ENCODE peak calls at places on chromosome 22, in ten cellular contexts. T is choroid plexus epithelial cell; F is NCI-H2029; I is Kasumi-1; O is fibroblast of the aortic adventitia; K is activated CD8-positive, alpha-beta T cell treated with anti-CD3 and anti-CD28 coated beads for 36 hours; G is fibroblast of mammary gland; Z is HT1080; S is GM10248; W is heart right ventricle. E is an unnamed sample.

GRCh38 chr22:48356731-48357130 is 1470.9 kb downstream of the BRD1 start:
- DNase-seq in T (no peak), F (no peak), I (no peak), O (no peak), K (no peak), G (no peak), Z (no peak), S (no peak), W (no peak), E (no peak)

GRCh38 chr22:50702821-50703725 is 30.4 kb downstream of the SHANK3 start:
- DNase-seq in T (no peak), F (no peak), I (no peak), O (no peak), K (no peak), G (no peak), Z (no peak), S (no peak), W (peak), E (peak)

GRCh38 chr22:36940676-36941075 is 27.2 kb downstream of the CSF2RB start:
- DNase-seq in T (no peak), F (no peak), I (peak), O (no peak), K (peak), G (no peak), Z (no peak), S (peak), W (no peak), E (peak)

GRCh38 chr22:36743591-36744412 is 32.1 kb downstream of the IFT27 start:
- DNase-seq in T (no peak), F (no peak), I (no peak), O (no peak), K (no peak), G (no peak), Z (no peak), S (no peak), W (no peak), E (no peak)

GRCh38 chr22:26095271-26095956 is 73.8 kb upstream of the SEZ6L start:
- DNase-seq in T (no peak), F (no peak), I (no peak), O (no peak), K (no peak), G (no peak), Z (no peak), S (no peak), W (no peak), E (no peak)

GRCh38 chr22:21837184-21837979 is 30.1 kb downstream of the MAPK1 start:
- DNase-seq in T (peak), F (no peak), I (peak), O (peak), K (no peak), G (peak), Z (peak), S (no peak), W (no peak), E (no peak)

GRCh38 chr22:46769191-46769675 is 6.8 kb downstream of the TBC1D22A start:
- DNase-seq in T (no peak), F (peak), I (no peak), O (no peak), K (no peak), G (no peak), Z (no peak), S (peak), W (no peak), E (no peak)

GRCh38 chr22:23789121-23789520 is 2.4 kb downstream of the SMARCB1 start:
- DNase-seq in T (no peak), F (peak), I (no peak), O (no peak), K (no peak), G (no peak), Z (no peak), S (no peak), W (no peak), E (no peak)

GRCh38 chr22:33402325-33402724 is 344.1 kb upstream of the SYN3 start:
- DNase-seq in T (no peak), F (no peak), I (no peak), O (no peak), K (no peak), G (no peak), Z (no peak), S (no peak), W (no peak), E (no peak)

GRCh38 chr22:22578702-22579424 is 19.8 kb upstream of the PRAME start:
- DNase-seq in T (peak), F (no peak), I (no peak), O (peak), K (no peak), G (peak), Z (peak), S (no peak), W (peak), E (no peak)

GRCh38 chr22:46058591-46059519 is 81.9 kb upstream of the WNT7B start:
- DNase-seq in T (no peak), F (no peak), I (no peak), O (peak), K (no peak), G (peak), Z (no peak), S (no peak), W (peak), E (no peak)

GRCh38 chr22:44272330-44272729 is 40.4 kb downstream of the SHISAL1 start:
- DNase-seq in T (no peak), F (no peak), I (no peak), O (no peak), K (no peak), G (no peak), Z (no peak), S (no peak), W (no peak), E (no peak)

GRCh38 chr22:40534379-40535188 is 101.9 kb downstream of the MRTFA start:
- DNase-seq in T (peak), F (no peak), I (peak), O (peak), K (peak), G (peak), Z (peak), S (no peak), W (no peak), E (no peak)

E was measured in activated naive CD4-positive, alpha-beta T cell treated with anti-CD3 and anti-CD28 coated beads, Interleukin-2, amount 10 ng/mL, durations not matched to agents 7 days and 5 days.